ENCODE peak calls at places on chromosomes 2 and 18, in four cellular contexts. Z, I, V and D are unnamed samples.

GRCh38 chr2:148888003-148888501 is 13.0 kb downstream of the KIF5C start:
- DNase-seq in Z (no peak), I (peak), V (no peak), D (no peak)

GRCh38 chr2:233085037-233085838 is 25.1 kb downstream of the INPP5D start:
- DNase-seq in Z (no peak), I (no peak), V (no peak), D (no peak)

GRCh38 chr2:19217203-19217602 is 141.2 kb downstream of the OSR1 start:
- DNase-seq in Z (no peak), I (no peak), V (no peak), D (no peak)

GRCh38 chr18:44098551-44099098 is 582.1 kb upstream of the SETBP1 start:
- DNase-seq in Z (no peak), I (no peak), V (peak), D (no peak)

GRCh38 chr18:44474067-44474411 is 206.6 kb upstream of the SETBP1 start:
- DNase-seq in Z (no peak), I (no peak), V (no peak), D (no peak)

GRCh38 chr2:121521359-121521758 is 9.3 kb upstream of the RNU4ATAC start:
- DNase-seq in Z (no peak), I (no peak), V (no peak), D (no peak)

GRCh38 chr2:142582317-142582716 is 295.1 kb upstream of the KYNU start:
- DNase-seq in Z (no peak), I (no peak), V (no peak), D (no peak)

GRCh38 chr2:43114210-43114609 is 112.2 kb downstream of the ZFP36L2 start:
- DNase-seq in Z (no peak), I (no peak), V (no peak), D (no peak)

GRCh38 chr2:168567840-168568239 is 111.8 kb downstream of the CERS6 start:
- DNase-seq in Z (no peak), I (no peak), V (no peak), D (no peak)

GRCh38 chr2:41847744-41848441 is 199.9 kb upstream of the PKDCC start:
- DNase-seq in Z (no peak), I (no peak), V (peak), D (no peak)

GRCh38 chr2:110807520-110807919 is 75.1 kb downstream of the ACOXL start:
- DNase-seq in Z (no peak), I (no peak), V (no peak), D (no peak)

GRCh38 chr2:64780041-64780440 is 126.3 kb upstream of the SERTAD2 start:
- DNase-seq in Z (no peak), I (no peak), V (no peak), D (no peak)

GRCh38 chr2:45119038-45119437 is 109.8 kb upstream of the SIX2 start:
- DNase-seq in Z (no peak), I (no peak), V (peak), D (no peak)

GRCh38 chr2:68908392-68908970 is 37.3 kb upstream of the BMP10 start:
- DNase-seq in Z (peak), I (peak), V (peak), D (no peak)

GRCh38 chr2:122652670-122653069 is 897.2 kb downstream of the TSN start:
- DNase-seq in Z (no peak), I (no peak), V (no peak), D (no peak)

GRCh38 chr2:47457268-47457667 is 54.3 kb downstream of the MSH2 start:
- DNase-seq in Z (no peak), I (no peak), V (no peak), D (no peak)

GRCh38 chr2:241858206-241859016 is at the start of gene PDCD1:
- DNase-seq in Z (no peak), I (peak), V (no peak), D (no peak)

GRCh38 chr2:343355-343754 is 55.5 kb upstream of the ALKAL2 start:
- DNase-seq in Z (no peak), I (no peak), V (no peak), D (no peak)

GRCh38 chr2:73083886-73084792 is 12.6 kb upstream of the SFXN5 start:
- DNase-seq in Z (no peak), I (no peak), V (no peak), D (no peak)

GRCh38 chr2:42353792-42354429 is 7.1 kb downstream of the COX7A2L start:
- DNase-seq in Z (no peak), I (no peak), V (no peak), D (no peak)

DNA sequence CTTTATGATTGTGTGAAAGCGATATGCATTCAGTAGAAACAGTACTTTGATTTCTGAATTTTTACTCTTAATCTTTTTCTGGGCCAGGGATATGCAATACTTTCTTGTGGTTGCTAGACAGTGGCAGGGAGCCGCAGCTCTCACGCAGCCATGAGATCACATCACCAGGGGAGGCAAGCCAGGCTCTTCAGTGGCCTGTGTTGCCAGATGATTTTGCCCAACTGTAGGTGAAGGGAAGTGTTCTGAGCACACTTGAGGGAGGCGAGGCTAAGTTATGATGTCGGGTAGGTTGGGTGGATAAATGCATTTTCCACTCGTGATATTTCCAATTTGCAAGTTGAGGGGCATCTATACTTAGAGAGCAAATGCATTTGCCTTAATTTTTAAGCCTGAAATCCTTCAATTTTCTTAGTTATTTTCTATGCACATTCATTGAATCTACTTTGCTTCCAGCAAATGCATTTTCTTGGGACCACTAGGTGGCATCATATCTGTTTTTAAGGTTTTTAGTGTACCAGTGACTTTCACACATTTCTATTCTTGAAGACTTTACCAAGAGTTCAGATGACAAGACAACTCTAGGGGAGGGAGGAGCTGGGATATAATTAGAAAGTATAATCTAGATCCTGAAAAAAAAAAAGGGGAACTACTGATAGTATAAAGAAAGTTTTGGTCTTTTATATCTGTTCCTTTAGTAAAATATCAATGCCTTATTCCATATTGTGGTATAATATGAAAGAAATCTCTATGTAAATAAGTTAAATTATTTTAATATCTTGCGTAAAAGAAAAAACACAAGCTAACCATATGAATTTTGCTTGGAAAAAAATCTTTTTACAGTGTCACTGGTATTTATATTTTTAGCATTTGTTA is 643.3 kb downstream of the SOCS6 start:
- DNase-seq in Z (no peak), I (no peak), V (peak), D (no peak)
- TF ChIP-seq CTCF in Z (peak), I (peak), V (peak), D (peak)

GRCh38 chr2:199223791-199224190 is 233.9 kb downstream of the SATB2 start:
- DNase-seq in Z (no peak), I (no peak), V (peak), D (no peak)

GRCh38 chr2:199230091-199230490 is 227.6 kb downstream of the SATB2 start:
- DNase-seq in Z (no peak), I (no peak), V (no peak), D (no peak)

DNA sequence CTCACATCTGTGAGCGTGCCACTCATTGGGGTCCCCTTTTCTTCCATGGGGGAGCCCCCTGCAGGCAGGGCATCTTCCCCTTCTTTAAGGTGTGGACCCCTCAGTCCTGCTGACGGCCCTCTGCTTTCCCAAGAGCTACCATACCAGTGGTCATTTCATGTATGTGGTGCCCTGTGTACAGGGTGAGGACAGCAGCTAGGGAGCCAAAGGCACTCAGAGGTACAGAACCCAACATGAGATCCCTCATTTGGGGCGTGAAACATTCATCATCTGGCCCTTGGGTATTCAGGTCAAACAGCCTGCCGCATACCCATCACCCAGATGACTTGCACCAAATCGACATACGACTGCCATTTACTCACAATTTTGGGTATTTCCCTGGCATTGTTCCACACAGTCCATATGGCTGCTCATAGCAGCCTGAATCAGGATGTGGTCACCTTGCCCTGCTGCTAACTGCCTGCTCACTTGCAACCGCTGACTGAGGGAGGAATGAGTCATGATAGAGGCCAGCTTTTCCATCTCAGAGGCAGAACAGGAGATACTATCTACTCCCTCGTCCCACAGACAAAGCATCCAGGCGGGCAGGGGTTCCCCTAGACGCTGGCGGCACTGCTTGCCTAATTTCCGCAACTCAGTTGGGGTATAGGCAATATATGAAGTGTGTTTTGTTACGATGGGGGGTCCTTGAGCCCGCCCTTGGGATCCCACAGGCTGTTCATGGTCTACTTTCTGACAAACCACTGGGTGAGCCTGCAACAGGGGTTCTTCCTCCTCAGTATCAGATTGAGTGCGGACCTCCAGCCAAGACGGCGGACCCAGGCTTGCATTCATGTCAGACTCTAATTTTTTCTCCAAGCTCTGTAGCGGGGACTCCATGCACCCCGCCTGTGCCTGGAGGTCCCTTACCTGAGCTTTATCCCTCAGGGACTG is 228.6 kb downstream of the SATB2 start:
- DNase-seq in Z (no peak), I (no peak), V (peak), D (no peak)
- TF ChIP-seq CTCF in Z (no peak), I (no peak), V (no peak), D (no peak)

GRCh38 chr2:58871469-58872142 is 630.5 kb upstream of the FANCL start:
- DNase-seq in Z (no peak), I (no peak), V (no peak), D (no peak)
- TF ChIP-seq CTCF in Z (no peak), I (no peak), V (no peak), D (no peak)

GRCh38 chr2:102187191-102188150 is 648 bp downstream of the IL1RL2 start:
- DNase-seq in Z (peak), I (peak), V (no peak), D (no peak)
- TF ChIP-seq CTCF in Z (peak), I (peak), V (no peak), D (no peak)

DNA sequence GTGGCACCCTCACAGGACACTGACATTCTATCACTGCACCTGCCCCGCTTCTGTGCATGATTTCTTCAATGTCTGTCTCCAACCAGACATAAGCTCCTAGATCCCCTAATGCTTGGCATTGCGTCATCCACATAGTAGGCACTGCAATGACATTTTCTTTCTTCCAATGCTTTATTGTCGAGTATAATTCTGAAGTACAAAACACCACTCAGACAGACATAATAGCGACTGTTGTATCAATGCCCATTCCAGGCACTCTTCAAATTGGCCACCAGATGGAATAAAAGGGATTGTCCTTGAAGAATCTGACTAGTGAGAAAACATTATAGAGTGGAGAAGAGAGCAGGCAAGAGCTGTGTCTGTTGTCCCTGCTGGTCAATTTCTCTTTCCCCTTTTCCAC is 89.0 kb downstream of the LPIN1 start:
- DNase-seq in Z (no peak), I (no peak), V (no peak), D (no peak)
- TF ChIP-seq CTCF in Z (no peak), I (no peak), V (no peak), D (peak)

GRCh38 chr2:27071990-27072830 is 756 bp upstream of the OST4 start:
- DNase-seq in Z (peak), I (no peak), V (no peak), D (no peak)

GRCh38 chr2:27070653-27071276 is 689 bp downstream of the OST4 start:
- DNase-seq in Z (no peak), I (no peak), V (no peak), D (no peak)

GRCh38 chr2:27072950-27073349 is 1.5 kb upstream of the OST4 start:
- DNase-seq in Z (no peak), I (no peak), V (no peak), D (no peak)

GRCh38 chr2:27069961-27070618 is 1.4 kb downstream of the OST4 start:
- DNase-seq in Z (no peak), I (no peak), V (no peak), D (no peak)

GRCh38 chr2:27071277-27071989 is at the start of gene OST4:
- DNase-seq in Z (peak), I (peak), V (peak), D (peak)
- TF ChIP-seq CTCF in Z (no peak), I (no peak), V (no peak), D (peak)

DNA sequence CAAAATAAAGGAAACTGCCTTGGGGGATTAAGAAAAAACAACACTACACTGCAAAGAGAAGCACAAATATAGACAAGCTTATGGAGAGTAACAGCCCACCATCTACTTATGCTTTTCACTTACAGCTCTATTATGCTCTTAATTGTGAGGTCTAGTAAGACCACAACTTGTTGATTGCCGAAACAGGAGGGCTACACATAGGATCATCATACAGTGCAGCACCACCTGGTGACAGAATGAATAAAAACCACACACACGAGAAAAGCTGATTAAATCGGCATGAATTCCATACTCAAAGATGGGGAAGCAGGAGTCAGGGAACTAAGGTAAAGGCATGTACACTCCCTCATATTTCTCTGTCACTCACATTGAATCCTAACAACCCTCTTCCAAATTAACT is 259.2 kb downstream of the IKZF2 start:
- DNase-seq in Z (no peak), I (no peak), V (peak), D (no peak)
- TF ChIP-seq CTCF in Z (no peak), I (peak), V (peak), D (peak)

GRCh38 chr2:163692081-163692480 is 43.7 kb downstream of the FIGN start:
- DNase-seq in Z (no peak), I (no peak), V (no peak), D (no peak)
- TF ChIP-seq CTCF in Z (no peak), I (no peak), V (no peak), D (peak)

GRCh38 chr2:30808695-30809094 is 1.4 kb upstream of the CAPN13 start:
- DNase-seq in Z (no peak), I (no peak), V (no peak), D (no peak)

GRCh38 chr2:30802611-30803010 is 4.6 kb downstream of the CAPN13 start:
- DNase-seq in Z (no peak), I (no peak), V (no peak), D (no peak)

GRCh38 chr2:30803281-30803680 is 4.0 kb downstream of the CAPN13 start:
- DNase-seq in Z (no peak), I (no peak), V (no peak), D (no peak)

GRCh38 chr2:30809938-30810337 is 2.7 kb upstream of the CAPN13 start:
- DNase-seq in Z (no peak), I (no peak), V (no peak), D (no peak)

DNA sequence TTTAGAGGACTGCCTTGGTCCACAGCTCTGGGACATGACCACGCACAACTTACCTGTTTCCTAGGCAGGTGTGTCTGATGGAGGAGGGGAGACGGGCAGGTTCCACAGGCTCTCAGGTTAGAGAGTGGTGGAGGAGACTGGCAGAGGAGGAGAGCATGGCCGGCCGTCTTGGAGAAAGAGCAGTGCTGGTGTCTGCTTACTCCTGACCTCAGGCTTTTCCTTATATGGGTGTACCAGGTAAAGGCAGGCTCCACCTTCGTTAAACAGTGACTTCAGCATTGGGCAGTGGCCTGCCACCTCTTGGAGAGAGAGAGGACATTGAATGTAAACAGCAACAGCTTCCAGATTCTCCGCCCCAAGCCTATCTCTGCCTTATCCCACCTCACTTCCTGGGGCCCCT is at the start of gene CAPN13:
- DNase-seq in Z (no peak), I (no peak), V (no peak), D (no peak)
- TF ChIP-seq CTCF in Z (no peak), I (no peak), V (no peak), D (no peak)